ENCODE peak calls at places on chromosomes 16 and 17, in six cellular contexts. One of them, this sample, is unnamed.

GRCh38 chr17:78879679-78880186 is 23.3 kb downstream of the CEP295NL start:
- DNase-seq in RPMI7951: peak; percentile 83
- DNase-seq in T-helper 22 cell: no peak
- DNase-seq in GM13976: no peak
- DNase-seq in DMS153: no peak
- DNase-seq in ACHN: no peak
- DNase-seq in this sample: no peak

GRCh38 chr16:12236491-12237030 is 260.0 kb downstream of the SNX29 start:
- DNase-seq in RPMI7951: no peak
- DNase-seq in T-helper 22 cell: no peak
- DNase-seq in GM13976: no peak
- DNase-seq in DMS153: no peak
- DNase-seq in ACHN: peak; percentile 17
- DNase-seq in this sample: no peak

GRCh38 chr16:80563807-80564206 is 23.0 kb downstream of the DYNLRB2 start:
- DNase-seq in RPMI7951: no peak
- DNase-seq in T-helper 22 cell: no peak
- DNase-seq in GM13976: no peak
- DNase-seq in DMS153: no peak
- DNase-seq in ACHN: no peak
- DNase-seq in this sample: no peak

GRCh38 chr16:4957720-4958509 is at the start of gene SEC14L5:
- DNase-seq in RPMI7951: peak; percentile 91
- DNase-seq in T-helper 22 cell: peak; percentile 79
- DNase-seq in GM13976: peak; percentile 100
- DNase-seq in DMS153: peak; percentile 95
- DNase-seq in ACHN: peak; percentile 99
- DNase-seq in this sample: peak; percentile 84

GRCh38 chr16:12573730-12574383 is 229.8 kb downstream of the CPPED1 start:
- DNase-seq in RPMI7951: peak; percentile 41
- DNase-seq in T-helper 22 cell: no peak
- DNase-seq in GM13976: peak; percentile 75
- DNase-seq in DMS153: peak; percentile 19
- DNase-seq in ACHN: peak; percentile 69
- DNase-seq in this sample: no peak

GRCh38 chr16:77877712-77878111 is 89.3 kb downstream of the VAT1L start:
- DNase-seq in RPMI7951: peak; percentile 96
- DNase-seq in T-helper 22 cell: no peak
- DNase-seq in GM13976: no peak
- DNase-seq in DMS153: no peak
- DNase-seq in ACHN: peak; percentile 73
- DNase-seq in this sample: no peak

GRCh38 chr17:51351890-51352289 is 91.5 kb downstream of the UTP18 start:
- DNase-seq in RPMI7951: peak; percentile 44
- DNase-seq in T-helper 22 cell: no peak
- DNase-seq in GM13976: no peak
- DNase-seq in DMS153: no peak
- DNase-seq in ACHN: no peak
- DNase-seq in this sample: no peak

GRCh38 chr17:56975656-56976055 is 2.3 kb upstream of the SCPEP1 start:
- DNase-seq in RPMI7951: no peak
- DNase-seq in T-helper 22 cell: no peak
- DNase-seq in GM13976: no peak
- DNase-seq in DMS153: no peak
- DNase-seq in ACHN: no peak
- DNase-seq in this sample: no peak

GRCh38 chr16:88382491-88383400 is at the start of gene ZNF469:
- DNase-seq in RPMI7951: peak; percentile 55
- DNase-seq in T-helper 22 cell: no peak
- DNase-seq in GM13976: no peak
- DNase-seq in DMS153: no peak
- DNase-seq in ACHN: peak; percentile 24
- DNase-seq in this sample: no peak

GRCh38 chr17:27651411-27652345 is 20.7 kb downstream of the LGALS9 start:
- DNase-seq in RPMI7951: peak; percentile 32
- DNase-seq in T-helper 22 cell: peak; percentile 15
- DNase-seq in GM13976: no peak
- DNase-seq in DMS153: no peak
- DNase-seq in ACHN: peak; percentile 49
- DNase-seq in this sample: peak; percentile 49

GRCh38 chr17:56350592-56350991 is 197.3 kb downstream of the ANKFN1 start:
- DNase-seq in RPMI7951: no peak
- DNase-seq in T-helper 22 cell: no peak
- DNase-seq in GM13976: no peak
- DNase-seq in DMS153: no peak
- DNase-seq in ACHN: no peak
- DNase-seq in this sample: no peak

GRCh38 chr17:31413871-31414589 is 22.6 kb downstream of the RAB11FIP4 start:
- DNase-seq in RPMI7951: peak; percentile 74
- DNase-seq in T-helper 22 cell: no peak
- DNase-seq in GM13976: no peak
- DNase-seq in DMS153: no peak
- DNase-seq in ACHN: no peak
- DNase-seq in this sample: no peak

GRCh38 chr17:33272438-33272837 is 20.7 kb downstream of the ASIC2 start:
- DNase-seq in RPMI7951: no peak
- DNase-seq in T-helper 22 cell: no peak
- DNase-seq in GM13976: no peak
- DNase-seq in DMS153: no peak
- DNase-seq in ACHN: no peak
- DNase-seq in this sample: no peak

GRCh38 chr17:45394913-45395568 is 37.6 kb downstream of the ARHGAP27 start:
- DNase-seq in RPMI7951: peak; percentile 63
- DNase-seq in T-helper 22 cell: no peak
- DNase-seq in GM13976: peak; percentile 81
- DNase-seq in DMS153: no peak
- DNase-seq in ACHN: peak; percentile 72
- DNase-seq in this sample: peak; percentile 65

GRCh38 chr16:57191056-57191536 is 5.0 kb downstream of the RSPRY1 start:
- DNase-seq in RPMI7951: peak; percentile 35
- DNase-seq in T-helper 22 cell: no peak
- DNase-seq in GM13976: no peak
- DNase-seq in DMS153: no peak
- DNase-seq in ACHN: peak; percentile 58
- DNase-seq in this sample: no peak

GRCh38 chr17:10618202-10618635 is 38.9 kb downstream of the MYH3 start:
- DNase-seq in RPMI7951: peak; percentile 67
- DNase-seq in T-helper 22 cell: no peak
- DNase-seq in GM13976: peak; percentile 82
- DNase-seq in DMS153: no peak
- DNase-seq in ACHN: peak; percentile 90
- DNase-seq in this sample: peak; percentile 53

GRCh38 chr17:64773836-64774761 is 112.0 kb upstream of the SMURF2 start:
- DNase-seq in RPMI7951: peak; percentile 60
- DNase-seq in T-helper 22 cell: no peak
- DNase-seq in GM13976: peak; percentile 70
- DNase-seq in DMS153: peak; percentile 92
- DNase-seq in ACHN: peak; percentile 88
- DNase-seq in this sample: no peak

GRCh38 chr17:34720760-34721159 is 141.4 kb downstream of the TMEM132E start:
- DNase-seq in RPMI7951: peak; percentile 55
- DNase-seq in T-helper 22 cell: no peak
- DNase-seq in GM13976: no peak
- DNase-seq in DMS153: no peak
- DNase-seq in ACHN: peak; percentile 53
- DNase-seq in this sample: no peak

GRCh38 chr17:75899353-75899752 is 2.6 kb upstream of the TRIM65 start:
- DNase-seq in RPMI7951: no peak
- DNase-seq in T-helper 22 cell: no peak
- DNase-seq in GM13976: no peak
- DNase-seq in DMS153: no peak
- DNase-seq in ACHN: no peak
- DNase-seq in this sample: no peak

GRCh38 chr17:45227101-45227591 is 5.5 kb downstream of the FMNL1 start:
- DNase-seq in RPMI7951: peak; percentile 62
- DNase-seq in T-helper 22 cell: no peak
- DNase-seq in GM13976: peak; percentile 71
- DNase-seq in DMS153: no peak
- DNase-seq in ACHN: peak; percentile 69
- DNase-seq in this sample: peak; percentile 33

GRCh38 chr16:4940719-4941118 is 3.8 kb upstream of the PPL start:
- DNase-seq in RPMI7951: no peak
- DNase-seq in T-helper 22 cell: no peak
- DNase-seq in GM13976: no peak
- DNase-seq in DMS153: no peak
- DNase-seq in ACHN: no peak
- DNase-seq in this sample: no peak

GRCh38 chr17:64315032-64315490 is 52.0 kb upstream of the TEX2 start:
- DNase-seq in RPMI7951: no peak
- DNase-seq in T-helper 22 cell: no peak
- DNase-seq in GM13976: no peak
- DNase-seq in DMS153: no peak
- DNase-seq in ACHN: no peak
- DNase-seq in this sample: no peak

GRCh38 chr17:55356440-55357328 is 65.0 kb downstream of the MMD start:
- DNase-seq in RPMI7951: peak; percentile 62
- DNase-seq in T-helper 22 cell: peak; percentile 29
- DNase-seq in GM13976: peak; percentile 68
- DNase-seq in DMS153: peak; percentile 22
- DNase-seq in ACHN: peak; percentile 74
- DNase-seq in this sample: peak; percentile 48

GRCh38 chr17:28293994-28294393 is 25.0 kb upstream of the TMEM97 start:
- DNase-seq in RPMI7951: no peak
- DNase-seq in T-helper 22 cell: no peak
- DNase-seq in GM13976: no peak
- DNase-seq in DMS153: no peak
- DNase-seq in ACHN: no peak
- DNase-seq in this sample: no peak

GRCh38 chr17:15233022-15233805 is 31.9 kb downstream of the PMP22 start:
- DNase-seq in RPMI7951: peak; percentile 78
- DNase-seq in T-helper 22 cell: no peak
- DNase-seq in GM13976: no peak
- DNase-seq in DMS153: no peak
- DNase-seq in ACHN: peak; percentile 40
- DNase-seq in this sample: no peak

GRCh38 chr17:83198366-83199341 is 119.2 kb downstream of the METRNL start:
- DNase-seq in RPMI7951: no peak
- DNase-seq in T-helper 22 cell: no peak
- DNase-seq in GM13976: no peak
- DNase-seq in DMS153: no peak
- DNase-seq in ACHN: no peak
- DNase-seq in this sample: no peak

GRCh38 chr17:69269174-69269998 is 40.8 kb upstream of the ABCA10 start:
- DNase-seq in RPMI7951: peak; percentile 20
- DNase-seq in T-helper 22 cell: no peak
- DNase-seq in GM13976: no peak
- DNase-seq in DMS153: no peak
- DNase-seq in ACHN: no peak
- DNase-seq in this sample: no peak

GRCh38 chr17:42312285-42313130 is 24.2 kb downstream of the STAT5A start:
- DNase-seq in RPMI7951: peak; percentile 66
- DNase-seq in T-helper 22 cell: peak; percentile 50
- DNase-seq in GM13976: peak; percentile 86
- DNase-seq in DMS153: peak; percentile 61
- DNase-seq in ACHN: peak; percentile 73
- DNase-seq in this sample: peak; percentile 77

GRCh38 chr17:82876602-82877391 is 37.0 kb upstream of the ZNF750 start:
- DNase-seq in RPMI7951: peak; percentile 64
- DNase-seq in T-helper 22 cell: no peak
- DNase-seq in GM13976: no peak
- DNase-seq in DMS153: peak; percentile 29
- DNase-seq in ACHN: no peak
- DNase-seq in this sample: no peak

GRCh38 chr17:8468988-8469387 is 33.3 kb downstream of the NDEL1 start:
- DNase-seq in RPMI7951: no peak
- DNase-seq in T-helper 22 cell: no peak
- DNase-seq in GM13976: no peak
- DNase-seq in DMS153: no peak
- DNase-seq in ACHN: no peak
- DNase-seq in this sample: no peak

This sample was measured in CD8-positive, alpha-beta T cell.